ENCODE peak calls at places on chromosomes 6 and 20, in six cellular contexts. P is ovary, S is stomach, X is HFF-Myc, D is foreskin fibroblast, U is fibroblast of lung. W is an unnamed sample.

GRCh38 chr6:89509719-89510339 is 76.9 kb downstream of the ANKRD6 start:
- DNase-seq in P (no peak), S (peak; percentile 42), X (no peak), D (no peak), U (no peak), W (no peak)

GRCh38 chr6:169045486-169045885 is 208.2 kb downstream of the THBS2 start:
- DNase-seq in P (no peak), S (no peak), X (no peak), D (no peak), U (no peak), W (no peak)

GRCh38 chr6:82761674-82762345 is 303.8 kb downstream of the UBE3D start:
- DNase-seq in P (no peak), S (no peak), X (no peak), D (no peak), U (peak; percentile 25), W (no peak)

GRCh38 chr6:157240059-157240959 is 83.0 kb downstream of the TMEM242 start:
- DNase-seq in P (peak; percentile 88), S (no peak), X (no peak), D (peak; percentile 45), U (peak; percentile 71), W (peak; percentile 88)

GRCh38 chr20:24364464-24364863 is 105.0 kb upstream of the SYNDIG1 start:
- DNase-seq in P (no peak), S (no peak), X (no peak), D (no peak), U (no peak), W (no peak)

GRCh38 chr20:33828912-33829560 is 17.9 kb downstream of the CHMP4B start:
- DNase-seq in P (no peak), S (no peak), X (no peak), D (no peak), U (no peak), W (no peak)

GRCh38 chr6:4487538-4487937 is 288.7 kb upstream of the CDYL start:
- DNase-seq in P (no peak), S (peak; percentile 43), X (no peak), D (no peak), U (no peak), W (no peak)

GRCh38 chr6:89037156-89037900 is 43.2 kb upstream of the PNRC1 start:
- DNase-seq in P (peak; percentile 32), S (no peak), X (no peak), D (no peak), U (no peak), W (no peak)

GRCh38 chr6:87068804-87069203 is 26.1 kb downstream of the CGA start:
- DNase-seq in P (no peak), S (no peak), X (no peak), D (no peak), U (no peak), W (no peak)

GRCh38 chr20:1389703-1390385 is 3.0 kb downstream of the FKBP1A start:
- DNase-seq in P (no peak), S (no peak), X (no peak), D (no peak), U (peak; percentile 19), W (no peak)

GRCh38 chr20:1987826-1988225 is 6.0 kb downstream of the PDYN start:
- DNase-seq in P (no peak), S (no peak), X (no peak), D (peak; percentile 12), U (peak; percentile 26), W (peak; percentile 41)

GRCh38 chr20:49567421-49568256 is at the start of gene PTGIS:
- DNase-seq in P (peak; percentile 61), S (peak; percentile 25), X (no peak), D (no peak), U (no peak), W (no peak)

GRCh38 chr6:139584599-139584998 is 210.2 kb upstream of the CITED2 start:
- DNase-seq in P (no peak), S (no peak), X (no peak), D (no peak), U (no peak), W (no peak)

GRCh38 chr6:168440520-168441433 is at the start of gene SMOC2:
- DNase-seq in P (peak; percentile 70), S (no peak), X (no peak), D (no peak), U (no peak), W (no peak)

GRCh38 chr6:5516036-5516435 is 254.7 kb downstream of the FARS2 start:
- DNase-seq in P (no peak), S (no peak), X (no peak), D (no peak), U (no peak), W (no peak)

GRCh38 chr6:5517781-5518180 is 256.5 kb downstream of the FARS2 start:
- DNase-seq in P (no peak), S (no peak), X (no peak), D (no peak), U (no peak), W (no peak)

GRCh38 chr6:5520796-5521195 is 259.5 kb downstream of the FARS2 start:
- DNase-seq in P (no peak), S (no peak), X (no peak), D (no peak), U (no peak), W (no peak)

GRCh38 chr6:5521322-5521721 is 260.0 kb downstream of the FARS2 start:
- DNase-seq in P (no peak), S (no peak), X (no peak), D (no peak), U (no peak), W (no peak)

DNA sequence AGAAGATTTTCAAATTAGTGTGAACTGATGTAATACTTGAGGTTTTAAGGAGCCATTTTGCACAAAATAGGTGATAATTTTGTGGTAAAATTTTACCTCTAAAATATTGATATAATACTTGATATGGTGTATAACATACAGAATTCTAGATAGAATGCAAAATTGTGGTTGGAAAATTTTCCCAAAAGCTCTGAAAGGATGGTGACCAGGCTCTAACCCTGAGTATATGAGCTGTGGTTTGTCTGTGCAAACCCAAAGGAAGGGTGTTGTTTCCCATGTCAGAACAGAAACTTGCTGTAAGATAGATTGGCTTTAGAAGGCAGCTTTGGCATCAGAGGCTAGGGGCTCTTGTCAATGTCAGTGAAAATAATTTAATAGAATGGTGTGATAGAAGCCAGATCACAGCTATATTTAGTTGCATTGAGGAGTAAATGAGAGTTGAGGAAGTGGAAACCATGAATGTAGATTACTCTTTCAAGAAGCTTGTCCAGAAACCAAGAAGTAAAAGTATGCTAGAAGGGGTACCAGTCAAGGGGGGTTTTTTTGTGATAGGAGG is 257.7 kb downstream of the FARS2 start:
- DNase-seq in P (no peak), S (no peak), X (no peak), D (no peak), U (no peak), W (no peak)
- H3K4me3 ChIP-seq in P (no peak overlapping the region), S (no peak overlapping the region), X (no peak overlapping the region), D (no peak overlapping the region), U (no peak overlapping the region), W (no peak overlapping the region)

GRCh38 chr6:14921878-14922277 is 324.0 kb upstream of the JARID2 start:
- DNase-seq in P (no peak), S (no peak), X (no peak), D (no peak), U (peak; percentile 8), W (no peak)

GRCh38 chr6:14919038-14919437 is 326.8 kb upstream of the JARID2 start:
- DNase-seq in P (no peak), S (no peak), X (no peak), D (no peak), U (no peak), W (no peak)

GRCh38 chr6:14922706-14923105 is 323.2 kb upstream of the JARID2 start:
- DNase-seq in P (no peak), S (no peak), X (no peak), D (no peak), U (no peak), W (no peak)

GRCh38 chr6:14922306-14922705 is 323.6 kb upstream of the JARID2 start:
- DNase-seq in P (no peak), S (no peak), X (no peak), D (no peak), U (peak; percentile 68), W (peak; percentile 13)

DNA sequence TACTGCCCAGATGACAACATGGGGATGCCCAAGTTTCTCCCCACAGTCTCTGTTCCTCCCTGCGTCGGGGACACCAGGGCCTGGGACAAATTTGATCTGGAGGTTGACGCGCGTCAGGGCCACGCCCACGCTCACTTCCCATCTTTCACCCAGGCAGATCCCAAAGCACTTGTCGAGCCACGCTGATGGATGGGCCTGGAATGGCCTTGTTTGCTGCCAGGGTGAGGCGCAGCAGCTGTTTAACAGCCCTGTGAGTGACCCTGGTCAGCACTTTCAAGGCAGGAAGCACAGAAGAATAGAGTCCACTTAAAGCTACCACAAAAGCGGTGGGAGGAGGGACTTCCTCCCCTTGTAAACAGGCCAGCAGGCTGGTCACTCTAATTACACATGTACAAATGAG is 324.7 kb upstream of the JARID2 start:
- DNase-seq in P (peak; percentile 25), S (peak; percentile 34), X (no peak), D (no peak), U (peak; percentile 73), W (no peak)
- TF ChIP-seq CTCF in P (no peak), S (no peak), X (no peak), D (no peak), U (no peak), W (no peak)

GRCh38 chr20:8853805-8854338 is 215.0 kb upstream of the PLCB4 start:
- DNase-seq in P (peak; percentile 29), S (no peak), X (peak; percentile 79), D (peak; percentile 72), U (peak; percentile 70), W (peak; percentile 81)
- H3K4me3 ChIP-seq in P (no peak overlapping the region), S (no peak overlapping the region), X (no peak overlapping the region), D (no peak overlapping the region), U (peak overlapping the region; percentile 28), W (no peak overlapping the region)

GRCh38 chr6:109008951-109009760 is 85.5 kb downstream of the SESN1 start:
- DNase-seq in P (peak; percentile 94), S (peak; percentile 97), X (peak; percentile 22), D (peak; percentile 88), U (peak; percentile 85), W (peak; percentile 86)
- TF ChIP-seq CTCF in P (no peak), S (peak; percentile 44), X (no peak), D (no peak), U (no peak), W (no peak)

W was measured in AG10803.